ENCODE peak calls at places on chromosome 20, in seven cellular contexts. T is activated naive CD4-positive, alpha-beta T cell; X is HT-29; L is iris pigment epithelial cell; S is HEK293T; D is stromal cell of bone marrow; W is effector memory CD8-positive, alpha-beta T cell. Z is an unnamed sample.
A peak's percentile ranks its signal among the peaks of the same experiment; 100 is the strongest.

GRCh38 chr20:41145821-41146620 is 8.7 kb downstream of the PLCG1 start:
- DNase-seq in T (no peak), X (no peak), L (no peak), S (no peak), D (no peak), W (no peak), Z (no peak)

GRCh38 chr20:48490976-48491657 is 336.7 kb downstream of the PREX1 start:
- DNase-seq in T (no peak), X (no peak), L (no peak), S (no peak), D (no peak), W (no peak), Z (no peak)

GRCh38 chr20:3158968-3159431 is 665 bp downstream of the FASTKD5 start:
- DNase-seq in T (no peak), X (peak; percentile 24), L (peak; percentile 54), S (no peak), D (no peak), W (no peak), Z (no peak)

GRCh38 chr20:21623074-21623780 is 82.2 kb upstream of the PAX1 start:
- DNase-seq in T (no peak), X (no peak), L (no peak), S (no peak), D (no peak), W (no peak), Z (no peak)

GRCh38 chr20:43949741-43950618 is 35.3 kb downstream of the TOX2 start:
- DNase-seq in T (no peak), X (peak; percentile 71), L (peak; percentile 61), S (no peak), D (no peak), W (peak; percentile 73), Z (peak; percentile 20)

GRCh38 chr20:57089701-57090144 is 176.7 kb downstream of the BMP7 start:
- DNase-seq in T (peak; percentile 3), X (peak; percentile 76), L (peak; percentile 31), S (peak; percentile 83), D (no peak), W (no peak), Z (no peak)

GRCh38 chr20:3162080-3162611 is 2.5 kb upstream of the FASTKD5 start:
- DNase-seq in T (no peak), X (no peak), L (no peak), S (no peak), D (no peak), W (no peak), Z (no peak)

GRCh38 chr20:23889775-23890187 is 10.2 kb upstream of the CST5 start:
- DNase-seq in T (peak; percentile 22), X (peak; percentile 74), L (peak; percentile 39), S (peak; percentile 28), D (peak; percentile 15), W (peak; percentile 73), Z (no peak)

GRCh38 chr20:4720977-4721349 is 746 bp upstream of the PRND start:
- DNase-seq in T (no peak), X (peak; percentile 3), L (no peak), S (no peak), D (no peak), W (no peak), Z (no peak)

GRCh38 chr20:35978041-35978513 is 9.7 kb downstream of the CNBD2 start:
- DNase-seq in T (no peak), X (no peak), L (peak; percentile 50), S (no peak), D (no peak), W (no peak), Z (no peak)

GRCh38 chr20:23652371-23652770 is 14.6 kb upstream of the CST3 start:
- DNase-seq in T (no peak), X (no peak), L (peak; percentile 16), S (no peak), D (peak; percentile 18), W (no peak), Z (no peak)

GRCh38 chr20:10429443-10429981 is 4.5 kb downstream of the MKKS start:
- DNase-seq in T (no peak), X (no peak), L (no peak), S (no peak), D (no peak), W (no peak), Z (no peak)

GRCh38 chr20:21702553-21703467 is 2.7 kb upstream of the PAX1 start:
- DNase-seq in T (no peak), X (peak; percentile 4), L (peak; percentile 12), S (peak; percentile 34), D (no peak), W (no peak), Z (no peak)

GRCh38 chr20:62622178-62622876 is 20.0 kb upstream of the SLCO4A1 start:
- DNase-seq in T (no peak), X (no peak), L (no peak), S (no peak), D (no peak), W (no peak), Z (no peak)

GRCh38 chr20:35235881-35236280 is 9.4 kb downstream of the MMP24 start:
- DNase-seq in T (no peak), X (no peak), L (no peak), S (no peak), D (no peak), W (no peak), Z (no peak)

GRCh38 chr20:58149412-58150091 is 78.9 kb downstream of the ANKRD60 start:
- DNase-seq in T (no peak), X (no peak), L (no peak), S (no peak), D (no peak), W (no peak), Z (no peak)

GRCh38 chr20:2140561-2140960 is 38.9 kb downstream of the STK35 start:
- DNase-seq in T (no peak), X (no peak), L (no peak), S (no peak), D (peak; percentile 33), W (no peak), Z (no peak)

GRCh38 chr20:62158088-62158400 is 14.5 kb downstream of the SS18L1 start:
- DNase-seq in T (no peak), X (no peak), L (no peak), S (no peak), D (no peak), W (no peak), Z (no peak)

GRCh38 chr20:775679-776135 is 7.4 kb upstream of the SLC52A3 start:
- DNase-seq in T (no peak), X (peak; percentile 92), L (no peak), S (no peak), D (no peak), W (no peak), Z (no peak)

GRCh38 chr20:11302436-11302835 is 615.3 kb upstream of the BTBD3 start:
- DNase-seq in T (no peak), X (no peak), L (peak; percentile 72), S (no peak), D (peak; percentile 2), W (no peak), Z (no peak)

GRCh38 chr20:50625986-50626677 is 65.2 kb downstream of the RIPOR3 start:
- DNase-seq in T (no peak), X (peak; percentile 72), L (no peak), S (peak; percentile 71), D (no peak), W (no peak), Z (no peak)

GRCh38 chr20:38649275-38649891 is 47.8 kb downstream of the ARHGAP40 start:
- DNase-seq in T (no peak), X (peak; percentile 58), L (peak; percentile 42), S (peak; percentile 53), D (no peak), W (no peak), Z (no peak)

GRCh38 chr20:14234666-14235295 is 102.6 kb downstream of the FLRT3 start:
- DNase-seq in T (no peak), X (no peak), L (peak; percentile 28), S (no peak), D (peak; percentile 13), W (no peak), Z (no peak)

Z was measured in esophagus squamous epithelium.